ENCODE peak calls at places on chromosomes 13 and 19, in six cellular contexts. X is T follicular helper cell; S is mucosa of descending colon; N is effector CD4-positive, alpha-beta T cell; U is mesendoderm; D is NCI-H748 treated with DMSO at 0.1 percent for 48 hours. R is an unnamed sample.

GRCh38 chr13:40595693-40596092 is 70.7 kb downstream of the FOXO1 start:
- DNase-seq in X (no peak), S (no peak), N (no peak), U (no peak), D (no peak), R (no peak)

GRCh38 chr13:102726430-102726829 is 31.6 kb upstream of the METTL21C start:
- DNase-seq in X (no peak), S (peak), N (no peak), U (no peak), D (no peak), R (no peak)

GRCh38 chr19:33905937-33906577 is 109.4 kb downstream of the KCTD15 start:
- DNase-seq in X (no peak), S (peak), N (no peak), U (peak), D (no peak), R (peak)

GRCh38 chr19:17091758-17092333 is 16.3 kb downstream of the MYO9B start:
- DNase-seq in X (no peak), S (peak), N (no peak), U (peak), D (no peak), R (no peak)

GRCh38 chr13:53941588-53942190 is 913.1 kb downstream of the OLFM4 start:
- DNase-seq in X (no peak), S (no peak), N (no peak), U (peak), D (no peak), R (no peak)

GRCh38 chr13:44398606-44399005 is 25.0 kb downstream of the SERP2 start:
- DNase-seq in X (no peak), S (no peak), N (no peak), U (no peak), D (no peak), R (no peak)

GRCh38 chr13:110106726-110107125 is 200.2 kb downstream of the COL4A1 start:
- DNase-seq in X (no peak), S (no peak), N (no peak), U (no peak), D (no peak), R (no peak)

GRCh38 chr13:30033681-30034447 is 183.4 kb upstream of the UBL3 start:
- DNase-seq in X (no peak), S (no peak), N (no peak), U (no peak), D (no peak), R (no peak)

GRCh38 chr13:43787998-43788397 is 1.2 kb upstream of the ENOX1 start:
- DNase-seq in X (no peak), S (no peak), N (no peak), U (peak), D (peak), R (no peak)

GRCh38 chr19:17424743-17425365 is 5.0 kb downstream of the MVB12A start:
- DNase-seq in X (no peak), S (no peak), N (no peak), U (peak), D (peak), R (peak)

GRCh38 chr19:13190781-13191540 is 40.8 kb downstream of the IER2 start:
- DNase-seq in X (no peak), S (peak), N (no peak), U (peak), D (no peak), R (no peak)

GRCh38 chr19:6718111-6718740 is 2.2 kb downstream of the C3 start:
- DNase-seq in X (no peak), S (no peak), N (no peak), U (no peak), D (no peak), R (no peak)

GRCh38 chr13:75393839-75394238 is 88.1 kb downstream of the TBC1D4 start:
- DNase-seq in X (no peak), S (no peak), N (no peak), U (no peak), D (no peak), R (no peak)

R was measured in NCI-H1105.